ENCODE peak calls at places on chromosomes 11 and 22, in five cellular contexts. D is stimulated activated CD4-positive, alpha-beta T cell treated with anti-CD3 and anti-CD28 coated beads, Interleukin-12 subunit alpha, Interleukin-12 subunit beta, amount 100 ng/mL, for 48 hours; X is activated T-cell treated with anti-CD3 and anti-CD28 coated beads, Interleukin-2, amount 50 U/mL, for 24 hours; V is renal cortical epithelial cell; P is neural crest cell. S is an unnamed sample.

GRCh38 chr22:43152355-43153071 is 1.2 kb downstream of the TSPO start:
- DNase-seq in D (peak; percentile 41), X (peak; percentile 75), V (peak; percentile 54), P (no peak), S (peak; percentile 27)

GRCh38 chr11:75734491-75735180 is 17.0 kb downstream of the MOGAT2 start:
- DNase-seq in D (no peak), X (no peak), V (peak; percentile 3), P (no peak), S (no peak)

GRCh38 chr22:24370426-24370825 is 57.0 kb upstream of the ADORA2A start:
- DNase-seq in D (no peak), X (no peak), V (no peak), P (no peak), S (no peak)

GRCh38 chr11:45922425-45923082 is at the start of gene LARGE2:
- DNase-seq in D (no peak), X (peak; percentile 54), V (no peak), P (no peak), S (no peak)

GRCh38 chr11:84322211-84322610 is 1036.0 kb upstream of the CCDC90B start:
- DNase-seq in D (no peak), X (no peak), V (no peak), P (no peak), S (no peak)

GRCh38 chr11:92240946-92241345 is 16.3 kb downstream of the FAT3 start:
- DNase-seq in D (no peak), X (no peak), V (no peak), P (no peak), S (no peak)

GRCh38 chr11:117191680-117192400 is 7.3 kb upstream of the TAGLN start:
- DNase-seq in D (no peak), X (no peak), V (no peak), P (no peak), S (no peak)

GRCh38 chr11:10719616-10720015 is 26.1 kb upstream of the IRAG1 start:
- DNase-seq in D (no peak), X (no peak), V (no peak), P (no peak), S (no peak)

GRCh38 chr22:32879550-32879949 is 78.0 kb downstream of the TIMP3 start:
- DNase-seq in D (no peak), X (no peak), V (no peak), P (no peak), S (no peak)